ENCODE peak calls at places on chromosomes 7 and 10, in nine cellular contexts. L is Calu3; R is mammary epithelial cell; J is GM06990; Q is MCF 10A; O is AG08396; C is posterior cingulate gyrus; Z is HCT116; T is stimulated activated CD8-positive, alpha-beta memory T cell treated with anti-CD3 and anti-CD28 coated beads, Interleukin-12 subunit alpha, Interleukin-12 subunit beta, amount 100 ng/mL, for 4 hours. S is an unnamed sample.

GRCh38 chr7:151187409-151188251 is 580 bp upstream of the ASB10 start:
- DNase-seq in C (no peak), L (no peak), O (no peak), T (no peak), Z (no peak), Q (no peak), R (no peak), J (no peak), S (no peak)

GRCh38 chr7:101924171-101924570 is 106.7 kb downstream of the CUX1 start:
- DNase-seq in R (no peak), J (no peak), Q (peak; percentile 13), O (peak; percentile 78), Z (peak; percentile 66), L (no peak), T (no peak), C (no peak), S (peak; percentile 86)

GRCh38 chr10:69867699-69868558 is 66.2 kb downstream of the COL13A1 start:
- DNase-seq in J (no peak), T (no peak), Q (no peak), C (peak; percentile 65), R (no peak), L (no peak), Z (no peak), O (no peak), S (no peak)

GRCh38 chr7:101900103-101900502 is 82.7 kb downstream of the CUX1 start:
- DNase-seq in L (no peak), J (no peak), O (peak; percentile 48), R (peak; percentile 48), Q (no peak), C (peak; percentile 93), Z (no peak), T (no peak), S (no peak)

GRCh38 chr10:42836096-42836495 is 53.5 kb downstream of the BMS1 start:
- DNase-seq in T (no peak), Q (no peak), C (no peak), O (no peak), Z (no peak), L (no peak), R (no peak), J (no peak), S (no peak)

GRCh38 chr7:129877146-129877792 is 75.5 kb downstream of the UBE2H start:
- DNase-seq in R (peak; percentile 14), T (no peak), J (no peak), C (no peak), O (no peak), Q (peak; percentile 34), L (no peak), Z (no peak), S (no peak)

GRCh38 chr10:7306147-7306546 is 104.7 kb downstream of the SFMBT2 start:
- DNase-seq in R (no peak), Q (no peak), Z (no peak), T (no peak), L (no peak), C (no peak), O (no peak), J (no peak), S (peak; percentile 2)

GRCh38 chr7:3301831-3302618 is 973 bp downstream of the SDK1 start:
- DNase-seq in J (no peak), C (no peak), T (no peak), O (peak; percentile 11), R (no peak), L (peak; percentile 53), Z (no peak), Q (no peak), S (peak; percentile 29)

GRCh38 chr7:156327916-156328315 is 312.7 kb upstream of the RNF32 start:
- DNase-seq in C (no peak), T (no peak), L (no peak), Z (no peak), J (no peak), R (no peak), O (no peak), Q (no peak), S (no peak)